ENCODE peak calls at places on chromosome 19, in nine cellular contexts. One of them, this sample, is unnamed.

GRCh38 chr19:11446652-11447301 is 11.3 kb downstream of the PRKCSH start:
- DNase-seq in NCI-H1092: peak
- DNase-seq in astrocyte of the hippocampus: peak
- DNase-seq in M059J: no peak
- DNase-seq in kidney: peak
- DNase-seq in HTR-8/SVneo: peak
- DNase-seq in NCI-H2171 treated with DMSO at 0.1 percent for 48 hours: no peak
- DNase-seq in frontal cortex: peak
- DNase-seq in mucosa of gallbladder: no peak
- DNase-seq in this sample: no peak

GRCh38 chr19:45076029-45076850 is at the start of gene ZNF296:
- DNase-seq in NCI-H1092: no peak
- DNase-seq in astrocyte of the hippocampus: peak
- DNase-seq in M059J: peak
- DNase-seq in kidney: peak
- DNase-seq in HTR-8/SVneo: peak
- DNase-seq in NCI-H2171 treated with DMSO at 0.1 percent for 48 hours: peak
- DNase-seq in frontal cortex: peak
- DNase-seq in mucosa of gallbladder: peak
- DNase-seq in this sample: no peak

GRCh38 chr19:33219261-33219812 is 6.3 kb downstream of the SLC7A10 start:
- DNase-seq in NCI-H1092: no peak
- DNase-seq in astrocyte of the hippocampus: peak
- DNase-seq in M059J: peak
- DNase-seq in kidney: no peak
- DNase-seq in HTR-8/SVneo: no peak
- DNase-seq in NCI-H2171 treated with DMSO at 0.1 percent for 48 hours: no peak
- DNase-seq in frontal cortex: no peak
- DNase-seq in mucosa of gallbladder: no peak
- DNase-seq in this sample: peak

GRCh38 chr19:7748756-7749155 is 1.4 kb upstream of the CD209 start:
- DNase-seq in NCI-H1092: no peak
- DNase-seq in astrocyte of the hippocampus: no peak
- DNase-seq in M059J: peak
- DNase-seq in kidney: no peak
- DNase-seq in HTR-8/SVneo: peak
- DNase-seq in NCI-H2171 treated with DMSO at 0.1 percent for 48 hours: peak
- DNase-seq in frontal cortex: no peak
- DNase-seq in mucosa of gallbladder: no peak
- DNase-seq in this sample: peak

GRCh38 chr19:3605361-3605760 is 1.3 kb downstream of the TBXA2R start:
- DNase-seq in NCI-H1092: no peak
- DNase-seq in astrocyte of the hippocampus: no peak
- DNase-seq in M059J: no peak
- DNase-seq in kidney: no peak
- DNase-seq in HTR-8/SVneo: no peak
- DNase-seq in NCI-H2171 treated with DMSO at 0.1 percent for 48 hours: no peak
- DNase-seq in frontal cortex: no peak
- DNase-seq in mucosa of gallbladder: no peak
- DNase-seq in this sample: no peak

GRCh38 chr19:38369584-38369983 is 4.8 kb upstream of the PSMD8 start:
- DNase-seq in NCI-H1092: no peak
- DNase-seq in astrocyte of the hippocampus: no peak
- DNase-seq in M059J: no peak
- DNase-seq in kidney: no peak
- DNase-seq in HTR-8/SVneo: no peak
- DNase-seq in NCI-H2171 treated with DMSO at 0.1 percent for 48 hours: no peak
- DNase-seq in frontal cortex: no peak
- DNase-seq in mucosa of gallbladder: no peak
- DNase-seq in this sample: no peak

GRCh38 chr19:49091391-49092038 is 6.3 kb downstream of the SNRNP70 start:
- DNase-seq in NCI-H1092: no peak
- DNase-seq in astrocyte of the hippocampus: no peak
- DNase-seq in M059J: no peak
- DNase-seq in kidney: no peak
- DNase-seq in HTR-8/SVneo: no peak
- DNase-seq in NCI-H2171 treated with DMSO at 0.1 percent for 48 hours: no peak
- DNase-seq in frontal cortex: no peak
- DNase-seq in mucosa of gallbladder: no peak
- DNase-seq in this sample: no peak

GRCh38 chr19:1748115-1748702 is 5.1 kb upstream of the ONECUT3 start:
- DNase-seq in NCI-H1092: no peak
- DNase-seq in astrocyte of the hippocampus: no peak
- DNase-seq in M059J: peak
- DNase-seq in kidney: peak
- DNase-seq in HTR-8/SVneo: no peak
- DNase-seq in NCI-H2171 treated with DMSO at 0.1 percent for 48 hours: no peak
- DNase-seq in frontal cortex: no peak
- DNase-seq in mucosa of gallbladder: peak
- DNase-seq in this sample: no peak

GRCh38 chr19:9818175-9818733 is 625 bp downstream of the FBXL12 start:
- DNase-seq in NCI-H1092: no peak
- DNase-seq in astrocyte of the hippocampus: peak
- DNase-seq in M059J: no peak
- DNase-seq in kidney: no peak
- DNase-seq in HTR-8/SVneo: no peak
- DNase-seq in NCI-H2171 treated with DMSO at 0.1 percent for 48 hours: no peak
- DNase-seq in frontal cortex: no peak
- DNase-seq in mucosa of gallbladder: no peak
- DNase-seq in this sample: no peak

GRCh38 chr19:17285415-17286135 is 3.9 kb downstream of the ANKLE1 start:
- DNase-seq in NCI-H1092: no peak
- DNase-seq in astrocyte of the hippocampus: no peak
- DNase-seq in M059J: no peak
- DNase-seq in kidney: no peak
- DNase-seq in HTR-8/SVneo: no peak
- DNase-seq in NCI-H2171 treated with DMSO at 0.1 percent for 48 hours: no peak
- DNase-seq in frontal cortex: no peak
- DNase-seq in mucosa of gallbladder: no peak
- DNase-seq in this sample: no peak

GRCh38 chr19:35347171-35347929 is at the start of gene FFAR1:
- DNase-seq in NCI-H1092: no peak
- DNase-seq in astrocyte of the hippocampus: no peak
- DNase-seq in M059J: peak
- DNase-seq in kidney: peak
- DNase-seq in HTR-8/SVneo: no peak
- DNase-seq in NCI-H2171 treated with DMSO at 0.1 percent for 48 hours: no peak
- DNase-seq in frontal cortex: no peak
- DNase-seq in mucosa of gallbladder: peak
- DNase-seq in this sample: no peak

GRCh38 chr19:35024095-35024494 is 6.2 kb upstream of the SCN1B start:
- DNase-seq in NCI-H1092: no peak
- DNase-seq in astrocyte of the hippocampus: no peak
- DNase-seq in M059J: no peak
- DNase-seq in kidney: peak
- DNase-seq in HTR-8/SVneo: no peak
- DNase-seq in NCI-H2171 treated with DMSO at 0.1 percent for 48 hours: no peak
- DNase-seq in frontal cortex: no peak
- DNase-seq in mucosa of gallbladder: no peak
- DNase-seq in this sample: no peak

GRCh38 chr19:19627716-19628498 is at the start of gene LPAR2:
- DNase-seq in NCI-H1092: no peak
- DNase-seq in astrocyte of the hippocampus: peak
- DNase-seq in M059J: peak
- DNase-seq in kidney: peak
- DNase-seq in HTR-8/SVneo: no peak
- DNase-seq in NCI-H2171 treated with DMSO at 0.1 percent for 48 hours: peak
- DNase-seq in frontal cortex: peak
- DNase-seq in mucosa of gallbladder: peak
- DNase-seq in this sample: no peak

GRCh38 chr19:10207026-10207425 is 12.3 kb upstream of the DNMT1 start:
- DNase-seq in NCI-H1092: no peak
- DNase-seq in astrocyte of the hippocampus: peak
- DNase-seq in M059J: peak
- DNase-seq in kidney: no peak
- DNase-seq in HTR-8/SVneo: no peak
- DNase-seq in NCI-H2171 treated with DMSO at 0.1 percent for 48 hours: no peak
- DNase-seq in frontal cortex: no peak
- DNase-seq in mucosa of gallbladder: no peak
- DNase-seq in this sample: no peak

GRCh38 chr19:51688665-51689571 is 4.2 kb upstream of the SPACA6 start:
- DNase-seq in NCI-H1092: peak
- DNase-seq in astrocyte of the hippocampus: peak
- DNase-seq in M059J: peak
- DNase-seq in kidney: peak
- DNase-seq in HTR-8/SVneo: peak
- DNase-seq in NCI-H2171 treated with DMSO at 0.1 percent for 48 hours: peak
- DNase-seq in frontal cortex: peak
- DNase-seq in mucosa of gallbladder: peak
- DNase-seq in this sample: peak

GRCh38 chr19:1489463-1489971 is 633 bp downstream of the PCSK4 start:
- DNase-seq in NCI-H1092: no peak
- DNase-seq in astrocyte of the hippocampus: no peak
- DNase-seq in M059J: no peak
- DNase-seq in kidney: peak
- DNase-seq in HTR-8/SVneo: no peak
- DNase-seq in NCI-H2171 treated with DMSO at 0.1 percent for 48 hours: no peak
- DNase-seq in frontal cortex: peak
- DNase-seq in mucosa of gallbladder: no peak
- DNase-seq in this sample: no peak

GRCh38 chr19:35107541-35107939 is 8.1 kb upstream of the FXYD3 start:
- DNase-seq in NCI-H1092: no peak
- DNase-seq in astrocyte of the hippocampus: peak
- DNase-seq in M059J: peak
- DNase-seq in kidney: no peak
- DNase-seq in HTR-8/SVneo: no peak
- DNase-seq in NCI-H2171 treated with DMSO at 0.1 percent for 48 hours: no peak
- DNase-seq in frontal cortex: peak
- DNase-seq in mucosa of gallbladder: peak
- DNase-seq in this sample: peak

GRCh38 chr19:10283786-10284540 is 2.8 kb upstream of the ICAM4 start:
- DNase-seq in NCI-H1092: no peak
- DNase-seq in astrocyte of the hippocampus: no peak
- DNase-seq in M059J: no peak
- DNase-seq in kidney: peak
- DNase-seq in HTR-8/SVneo: no peak
- DNase-seq in NCI-H2171 treated with DMSO at 0.1 percent for 48 hours: no peak
- DNase-seq in frontal cortex: no peak
- DNase-seq in mucosa of gallbladder: no peak
- DNase-seq in this sample: no peak

GRCh38 chr19:39736088-39736487 is 1.7 kb downstream of the CLC start:
- DNase-seq in NCI-H1092: no peak
- DNase-seq in astrocyte of the hippocampus: no peak
- DNase-seq in M059J: no peak
- DNase-seq in kidney: no peak
- DNase-seq in HTR-8/SVneo: no peak
- DNase-seq in NCI-H2171 treated with DMSO at 0.1 percent for 48 hours: no peak
- DNase-seq in frontal cortex: no peak
- DNase-seq in mucosa of gallbladder: no peak
- DNase-seq in this sample: no peak

GRCh38 chr19:679418-680286 is 3.5 kb downstream of the FSTL3 start:
- DNase-seq in NCI-H1092: no peak
- DNase-seq in astrocyte of the hippocampus: peak
- DNase-seq in M059J: peak
- DNase-seq in kidney: peak
- DNase-seq in HTR-8/SVneo: peak
- DNase-seq in NCI-H2171 treated with DMSO at 0.1 percent for 48 hours: peak
- DNase-seq in frontal cortex: peak
- DNase-seq in mucosa of gallbladder: peak
- DNase-seq in this sample: no peak

GRCh38 chr19:49689133-49690072 is at the start of gene ADM5:
- DNase-seq in NCI-H1092: peak
- DNase-seq in astrocyte of the hippocampus: peak
- DNase-seq in M059J: peak
- DNase-seq in kidney: no peak
- DNase-seq in HTR-8/SVneo: no peak
- DNase-seq in NCI-H2171 treated with DMSO at 0.1 percent for 48 hours: peak
- DNase-seq in frontal cortex: peak
- DNase-seq in mucosa of gallbladder: no peak
- DNase-seq in this sample: no peak

GRCh38 chr19:11581740-11582139 is 4.3 kb upstream of the ACP5 start:
- DNase-seq in NCI-H1092: no peak
- DNase-seq in astrocyte of the hippocampus: no peak
- DNase-seq in M059J: peak
- DNase-seq in kidney: no peak
- DNase-seq in HTR-8/SVneo: no peak
- DNase-seq in NCI-H2171 treated with DMSO at 0.1 percent for 48 hours: no peak
- DNase-seq in frontal cortex: no peak
- DNase-seq in mucosa of gallbladder: no peak
- DNase-seq in this sample: no peak

GRCh38 chr19:20385056-20385455 is 180.5 kb downstream of the ZNF737 start:
- DNase-seq in NCI-H1092: no peak
- DNase-seq in astrocyte of the hippocampus: no peak
- DNase-seq in M059J: no peak
- DNase-seq in kidney: no peak
- DNase-seq in HTR-8/SVneo: no peak
- DNase-seq in NCI-H2171 treated with DMSO at 0.1 percent for 48 hours: no peak
- DNase-seq in frontal cortex: no peak
- DNase-seq in mucosa of gallbladder: no peak
- DNase-seq in this sample: no peak

GRCh38 chr19:49894879-49895565 is 1.7 kb downstream of the IL4I1 start:
- DNase-seq in NCI-H1092: no peak
- DNase-seq in astrocyte of the hippocampus: no peak
- DNase-seq in M059J: no peak
- DNase-seq in kidney: no peak
- DNase-seq in HTR-8/SVneo: no peak
- DNase-seq in NCI-H2171 treated with DMSO at 0.1 percent for 48 hours: no peak
- DNase-seq in frontal cortex: no peak
- DNase-seq in mucosa of gallbladder: no peak
- DNase-seq in this sample: no peak

GRCh38 chr19:48053856-48054255 is 10.0 kb upstream of the CABP5 start:
- DNase-seq in NCI-H1092: no peak
- DNase-seq in astrocyte of the hippocampus: no peak
- DNase-seq in M059J: peak
- DNase-seq in kidney: no peak
- DNase-seq in HTR-8/SVneo: no peak
- DNase-seq in NCI-H2171 treated with DMSO at 0.1 percent for 48 hours: no peak
- DNase-seq in frontal cortex: no peak
- DNase-seq in mucosa of gallbladder: no peak
- DNase-seq in this sample: peak

GRCh38 chr19:38734426-38735256 is 9.6 kb downstream of the CAPN12 start:
- DNase-seq in NCI-H1092: no peak
- DNase-seq in astrocyte of the hippocampus: peak
- DNase-seq in M059J: peak
- DNase-seq in kidney: peak
- DNase-seq in HTR-8/SVneo: no peak
- DNase-seq in NCI-H2171 treated with DMSO at 0.1 percent for 48 hours: no peak
- DNase-seq in frontal cortex: no peak
- DNase-seq in mucosa of gallbladder: no peak
- DNase-seq in this sample: peak

GRCh38 chr19:887072-887471 is 5.9 kb downstream of the MED16 start:
- DNase-seq in NCI-H1092: no peak
- DNase-seq in astrocyte of the hippocampus: peak
- DNase-seq in M059J: peak
- DNase-seq in kidney: no peak
- DNase-seq in HTR-8/SVneo: no peak
- DNase-seq in NCI-H2171 treated with DMSO at 0.1 percent for 48 hours: no peak
- DNase-seq in frontal cortex: no peak
- DNase-seq in mucosa of gallbladder: no peak
- DNase-seq in this sample: peak

GRCh38 chr19:10461047-10461949 is 41.0 kb downstream of the PDE4A start:
- DNase-seq in NCI-H1092: peak
- DNase-seq in astrocyte of the hippocampus: peak
- DNase-seq in M059J: peak
- DNase-seq in kidney: peak
- DNase-seq in HTR-8/SVneo: peak
- DNase-seq in NCI-H2171 treated with DMSO at 0.1 percent for 48 hours: no peak
- DNase-seq in frontal cortex: peak
- DNase-seq in mucosa of gallbladder: peak
- DNase-seq in this sample: peak

GRCh38 chr19:48798937-48799336 is 11.9 kb downstream of the BCAT2 start:
- DNase-seq in NCI-H1092: no peak
- DNase-seq in astrocyte of the hippocampus: peak
- DNase-seq in M059J: peak
- DNase-seq in kidney: no peak
- DNase-seq in HTR-8/SVneo: peak
- DNase-seq in NCI-H2171 treated with DMSO at 0.1 percent for 48 hours: peak
- DNase-seq in frontal cortex: no peak
- DNase-seq in mucosa of gallbladder: no peak
- DNase-seq in this sample: no peak

GRCh38 chr19:52007805-52008557 is at the start of gene ZNF615:
- DNase-seq in NCI-H1092: peak
- DNase-seq in astrocyte of the hippocampus: peak
- DNase-seq in M059J: peak
- DNase-seq in kidney: peak
- DNase-seq in HTR-8/SVneo: peak
- DNase-seq in NCI-H2171 treated with DMSO at 0.1 percent for 48 hours: peak
- DNase-seq in frontal cortex: peak
- DNase-seq in mucosa of gallbladder: peak
- DNase-seq in this sample: peak

This sample was measured in HT1080.